ENCODE peak calls at places on chromosome 1, in seven cellular contexts. M is right cardiac atrium, I is cardiac muscle cell, A is heart left ventricle, N is suprapubic skin, Z is Panc1, Q is mesendoderm. H is an unnamed sample.
A peak's percentile ranks its signal among the peaks of the same experiment; 100 is the strongest.

GRCh38 chr1:15290382-15290781 is 43.4 kb downstream of the FHAD1 start:
- DNase-seq in M (no peak), N (no peak), Q (no peak), A (no peak), Z (no peak), I (no peak), H (no peak)

GRCh38 chr1:192951961-192952460 is 107.1 kb downstream of the UCHL5 start:
- DNase-seq in M (no peak), A (no peak), N (no peak), Z (peak; percentile 35), Q (no peak), I (no peak), H (no peak)

GRCh38 chr1:2604854-2605753 is 18.5 kb downstream of the PRXL2B start:
- DNase-seq in I (no peak), A (no peak), Q (no peak), M (no peak), Z (no peak), N (peak; percentile 67), H (peak; percentile 60)

GRCh38 chr1:47772281-47772680 is 224.9 kb downstream of the TRABD2B start:
- DNase-seq in M (no peak), Z (no peak), A (no peak), N (no peak), Q (no peak), I (no peak), H (no peak)

GRCh38 chr1:183956559-183957188 is 80.9 kb downstream of the COLGALT2 start:
- DNase-seq in Z (peak; percentile 35), I (no peak), N (no peak), M (no peak), A (no peak), Q (peak; percentile 62), H (no peak)

GRCh38 chr1:184051138-184051484 is 419 bp upstream of the TSEN15 start:
- DNase-seq in Q (no peak), Z (no peak), I (no peak), M (no peak), N (no peak), A (no peak), H (no peak)

GRCh38 chr1:86207323-86207722 is 50.8 kb upstream of the COL24A1 start:
- DNase-seq in Q (no peak), A (peak; percentile 23), I (no peak), Z (no peak), N (no peak), M (peak; percentile 77), H (no peak)

GRCh38 chr1:12678820-12679219 is 34.9 kb downstream of the AADACL4 start:
- DNase-seq in I (no peak), A (no peak), Q (no peak), Z (no peak), M (no peak), N (no peak), H (no peak)

GRCh38 chr1:53115403-53116306 is 26.8 kb downstream of the SLC1A7 start:
- DNase-seq in M (peak; percentile 82), Q (peak; percentile 94), N (no peak), A (no peak), I (peak; percentile 66), Z (no peak), H (no peak)

GRCh38 chr1:80892452-80892995 is 908.2 kb upstream of the ADGRL2 start:
- DNase-seq in Z (no peak), A (no peak), I (peak; percentile 6), N (no peak), M (no peak), Q (peak; percentile 15), H (no peak)

DNA sequence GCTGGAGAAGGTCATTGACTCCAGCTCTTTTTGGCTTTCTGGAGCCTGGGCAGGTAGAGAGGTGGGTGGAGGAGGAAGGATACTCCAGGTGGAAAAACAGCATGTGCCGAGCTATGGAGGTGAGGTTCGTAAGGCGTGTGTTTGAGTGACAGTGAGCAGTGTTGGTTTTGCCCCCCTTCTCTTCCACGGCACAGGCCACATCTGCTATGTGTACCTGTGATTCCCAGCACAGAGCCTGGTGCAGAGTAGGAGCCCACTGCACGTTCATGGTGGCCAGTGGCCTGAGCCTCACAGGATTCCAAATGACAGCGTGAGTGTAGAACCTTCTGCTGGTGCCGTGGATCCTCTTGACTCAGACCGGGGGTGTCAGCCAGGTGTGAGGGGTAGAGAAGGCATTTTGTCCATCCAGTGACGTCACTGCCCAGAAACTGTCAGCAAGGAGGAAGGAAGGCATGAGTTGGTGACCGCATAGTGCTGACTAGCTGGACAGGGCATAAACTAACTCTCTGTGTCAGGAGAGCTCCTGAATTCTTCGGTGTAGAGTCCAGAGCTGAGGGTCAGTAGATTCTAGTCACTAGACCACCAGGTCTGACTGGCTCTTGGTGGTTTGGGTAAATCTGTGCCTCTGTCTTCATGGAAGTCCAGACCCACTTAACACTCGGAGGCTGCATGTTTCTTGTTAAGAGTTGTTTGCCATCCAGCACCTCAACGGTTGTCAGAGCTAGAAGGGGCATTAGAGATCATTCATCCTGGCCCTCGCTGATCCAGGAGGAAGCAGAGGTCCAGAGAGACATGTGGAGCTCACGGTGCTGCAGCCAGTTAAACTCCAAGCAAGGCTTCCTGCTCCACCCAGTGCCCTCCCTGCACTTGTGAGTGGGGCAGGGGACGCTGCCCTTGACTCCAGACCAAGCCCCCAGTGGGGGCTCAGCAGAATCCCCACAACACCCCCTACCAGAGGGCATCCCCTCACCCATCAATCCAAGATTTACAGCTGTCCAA is 3.8 kb downstream of the QSOX1 start:
- DNase-seq in A (no peak), Q (no peak), N (no peak), Z (no peak), I (no peak), M (no peak), H (no peak)
- H3K4me1 ChIP-seq in A (peaks cover 20% of the 10 kb centered on the region), Q (no peaks in the 10 kb centered on the region), N (peaks cover 34% of the 10 kb centered on the region), Z (peaks cover 27% of the 10 kb centered on the region), I (peaks cover 8% of the 10 kb centered on the region), M (peaks cover 23% of the 10 kb centered on the region), H (peaks cover 22% of the 10 kb centered on the region)

DNA sequence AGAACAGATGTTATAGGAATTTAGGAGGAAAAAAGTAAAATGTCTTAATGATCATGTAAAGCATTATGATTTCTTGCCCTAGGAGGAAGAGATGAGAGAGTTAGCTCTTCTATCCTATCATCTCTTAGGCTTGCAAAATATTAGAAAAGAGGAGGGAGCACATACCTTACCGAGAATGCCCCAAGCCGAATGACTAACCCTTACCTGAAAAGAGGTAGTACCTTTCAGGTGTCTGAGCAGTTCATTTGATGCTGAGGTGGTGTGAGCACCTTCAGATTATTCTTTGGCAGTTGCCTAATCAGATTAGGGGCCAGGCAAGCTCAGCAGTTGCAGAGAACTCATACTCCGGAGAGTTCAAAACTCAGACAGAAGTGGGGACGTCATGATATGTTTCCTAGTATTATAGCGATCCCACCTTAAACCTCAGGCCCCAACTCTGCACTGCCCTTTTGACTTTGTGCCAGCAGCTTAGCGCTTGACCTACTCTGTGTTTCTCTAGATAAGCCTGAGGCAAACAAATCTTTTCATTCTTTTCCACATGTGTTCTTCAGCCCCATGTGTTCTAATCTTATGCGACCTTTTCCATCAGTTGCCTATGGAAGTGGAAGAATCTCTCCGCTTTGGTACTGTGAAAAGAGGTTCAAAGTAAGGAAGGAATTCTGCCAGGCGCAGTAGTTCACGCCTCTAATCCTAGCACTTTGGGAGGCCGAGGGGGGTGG is 52.5 kb downstream of the ATP2B4 start:
- DNase-seq in Q (no peak), N (no peak), Z (no peak), A (no peak), M (no peak), I (no peak), H (no peak)
- H3K4me1 ChIP-seq in Q (peaks cover 5% of the 10 kb centered on the region), N (peaks cover 28% of the 10 kb centered on the region), Z (peaks cover 5% of the 10 kb centered on the region), A (peaks cover 60% of the 10 kb centered on the region), M (peaks cover 20% of the 10 kb centered on the region), I (peaks cover 18% of the 10 kb centered on the region), H (peaks cover 14% of the 10 kb centered on the region)

GRCh38 chr1:27606708-27607238 is 2.8 kb upstream of the AHDC1 start:
- DNase-seq in I (no peak), N (no peak), A (no peak), M (peak; percentile 34), Q (peak; percentile 33), Z (no peak), H (no peak)
- H3K4me1 ChIP-seq in I (peaks cover 10% of the 10 kb centered on the region), N (peaks cover 32% of the 10 kb centered on the region), A (peaks cover 16% of the 10 kb centered on the region), M (peaks cover 5% of the 10 kb centered on the region), Q (peaks cover 10% of the 10 kb centered on the region), Z (peaks cover 16% of the 10 kb centered on the region), H (peaks cover 79% of the 10 kb centered on the region)

DNA sequence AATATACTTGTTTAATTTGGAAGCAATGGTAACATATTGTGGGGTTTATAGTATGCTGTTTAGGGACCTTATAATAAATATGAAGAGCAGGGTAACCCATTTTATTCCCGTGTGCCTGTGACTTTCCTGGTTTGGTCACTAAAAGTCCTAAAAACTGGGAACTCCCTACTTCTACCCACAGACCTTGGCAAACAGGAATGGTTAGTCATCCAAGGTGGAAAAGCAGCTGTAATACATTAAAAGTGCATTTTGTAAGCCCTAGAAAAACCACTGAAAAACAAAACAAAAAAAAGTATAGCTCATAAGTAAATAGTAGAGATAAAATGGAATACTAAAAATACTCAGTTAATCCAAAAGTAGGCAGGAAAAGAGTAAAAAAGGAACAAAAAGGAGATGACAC is 539.0 kb downstream of the LMO4 start:
- DNase-seq in N (no peak), A (no peak), I (no peak), Q (no peak), Z (no peak), M (no peak), H (no peak)
- H3K4me1 ChIP-seq in N (no peaks in the 10 kb centered on the region), A (no peaks in the 10 kb centered on the region), I (peaks cover 8% of the 10 kb centered on the region), Q (no peaks in the 10 kb centered on the region), Z (no peaks in the 10 kb centered on the region), M (no peaks in the 10 kb centered on the region), H (peaks cover 10% of the 10 kb centered on the region)

GRCh38 chr1:117662667-117663066 is 56.8 kb downstream of the TENT5C start:
- DNase-seq in N (no peak), Z (no peak), M (no peak), I (no peak), A (no peak), Q (no peak), H (no peak)

GRCh38 chr1:117665523-117666274 is 59.9 kb downstream of the TENT5C start:
- DNase-seq in N (peak; percentile 15), A (no peak), M (no peak), Z (no peak), Q (no peak), I (no peak), H (no peak)

GRCh38 chr1:117663156-117663902 is 57.5 kb downstream of the TENT5C start:
- DNase-seq in A (no peak), Z (no peak), Q (no peak), I (no peak), N (no peak), M (no peak), H (no peak)

GRCh38 chr1:117661027-117661426 is 55.2 kb downstream of the TENT5C start:
- DNase-seq in N (no peak), Z (no peak), M (no peak), I (no peak), Q (no peak), A (no peak), H (no peak)

GRCh38 chr1:117664314-117664713 is 58.5 kb downstream of the TENT5C start:
- DNase-seq in I (no peak), Z (no peak), A (no peak), Q (no peak), M (no peak), N (no peak), H (no peak)
- H3K4me1 ChIP-seq in I (no peaks in the 10 kb centered on the region), Z (no peaks in the 10 kb centered on the region), A (no peaks in the 10 kb centered on the region), Q (peaks cover 2% of the 10 kb centered on the region), M (peaks cover 1% of the 10 kb centered on the region), N (peaks cover 4% of the 10 kb centered on the region), H (peaks cover 34% of the 10 kb centered on the region)

GRCh38 chr1:229046251-229046853 is 224.6 kb upstream of the RAB4A start:
- DNase-seq in Q (no peak), M (peak; percentile 56), N (no peak), A (no peak), Z (no peak), I (no peak), H (no peak)
- H3K4me1 ChIP-seq in Q (no peaks in the 10 kb centered on the region), M (no peaks in the 10 kb centered on the region), N (no peaks in the 10 kb centered on the region), A (no peaks in the 10 kb centered on the region), Z (no peaks in the 10 kb centered on the region), I (no peaks in the 10 kb centered on the region), H (peaks cover 4% of the 10 kb centered on the region)